ENCODE peak calls at places on chromosomes 2 and 18, in ten cellular contexts. C, X, S, B, N, R, M, W, P and J are unnamed samples.

GRCh38 chr2:9419558-9419957 is 3.8 kb downstream of the ITGB1BP1 start:
- DNase-seq in C (no peak), X (no peak), S (no peak), B (no peak), N (no peak), R (no peak), M (no peak), W (no peak), P (no peak), J (no peak)

GRCh38 chr18:79747156-79747845 is 50.4 kb upstream of the KCNG2 start:
- DNase-seq in C (no peak), X (no peak), S (no peak), B (no peak), N (no peak), R (no peak), M (no peak), W (no peak), P (no peak), J (no peak)

GRCh38 chr18:73189718-73190117 is 321.9 kb upstream of the NETO1 start:
- DNase-seq in C (no peak), X (no peak), S (no peak), B (no peak), N (no peak), R (no peak), M (no peak), W (no peak), P (no peak), J (no peak)

GRCh38 chr2:25290811-25291510 is 50.8 kb downstream of the DNMT3A start:
- DNase-seq in C (no peak), X (no peak), S (no peak), B (no peak), N (no peak), R (no peak), M (no peak), W (peak), P (no peak), J (no peak)

GRCh38 chr2:176709541-176709951 is 440.3 kb downstream of the MTX2 start:
- DNase-seq in C (peak), X (no peak), S (no peak), B (no peak), N (no peak), R (no peak), M (peak), W (no peak), P (no peak), J (no peak)

GRCh38 chr2:54741250-54741649 is 17.8 kb downstream of the EML6 start:
- DNase-seq in C (no peak), X (no peak), S (peak), B (no peak), N (no peak), R (no peak), M (peak), W (no peak), P (no peak), J (no peak)

GRCh38 chr18:27599202-27599829 is 414.2 kb upstream of the CHST9 start:
- DNase-seq in C (peak), X (peak), S (peak), B (peak), N (peak), R (peak), M (peak), W (peak), P (peak), J (peak)

GRCh38 chr2:224876522-224876921 is 160.4 kb upstream of the CCDC195 start:
- DNase-seq in C (no peak), X (no peak), S (no peak), B (no peak), N (no peak), R (no peak), M (no peak), W (no peak), P (no peak), J (no peak)

GRCh38 chr2:36889782-36890181 is 76.6 kb downstream of the STRN start:
- DNase-seq in C (no peak), X (no peak), S (peak), B (peak), N (peak), R (no peak), M (peak), W (no peak), P (no peak), J (no peak)